ENCODE peak calls at places on chromosomes 13 and 19, in six cellular contexts. One of them, this sample, is unnamed.

GRCh38 chr19:51644636-51645271 is 1.9 kb downstream of the SIGLEC14 start:
- DNase-seq in posterior cingulate gyrus: no peak
- DNase-seq in Right ventricle myocardium superior: no peak
- DNase-seq in neural crest cell: no peak
- DNase-seq in left ventricle myocardium inferior: no peak
- DNase-seq in astrocyte of the spinal cord: no peak
- DNase-seq in this sample: no peak

GRCh38 chr13:23871616-23872220 is 17.5 kb downstream of the MIPEP start:
- DNase-seq in left ventricle myocardium inferior: no peak
- DNase-seq in neural crest cell: no peak
- DNase-seq in posterior cingulate gyrus: no peak
- DNase-seq in astrocyte of the spinal cord: peak
- DNase-seq in Right ventricle myocardium superior: no peak
- DNase-seq in this sample: no peak

GRCh38 chr13:50244913-50245574 is 229.8 kb downstream of the KCNRG start:
- DNase-seq in posterior cingulate gyrus: no peak
- DNase-seq in left ventricle myocardium inferior: no peak
- DNase-seq in neural crest cell: no peak
- DNase-seq in astrocyte of the spinal cord: peak
- DNase-seq in Right ventricle myocardium superior: no peak
- DNase-seq in this sample: no peak

GRCh38 chr19:928471-929259 is 2.8 kb downstream of the ARID3A start:
- DNase-seq in posterior cingulate gyrus: no peak
- DNase-seq in Right ventricle myocardium superior: peak
- DNase-seq in neural crest cell: no peak
- DNase-seq in left ventricle myocardium inferior: no peak
- DNase-seq in astrocyte of the spinal cord: no peak
- DNase-seq in this sample: no peak

GRCh38 chr13:41053384-41053826 is 7.9 kb upstream of the WBP4 start:
- DNase-seq in posterior cingulate gyrus: no peak
- DNase-seq in left ventricle myocardium inferior: no peak
- DNase-seq in neural crest cell: no peak
- DNase-seq in astrocyte of the spinal cord: no peak
- DNase-seq in Right ventricle myocardium superior: no peak
- DNase-seq in this sample: peak

GRCh38 chr19:31356587-31357314 is 7.5 kb upstream of the TSHZ3 start:
- DNase-seq in astrocyte of the spinal cord: no peak
- DNase-seq in left ventricle myocardium inferior: peak
- DNase-seq in Right ventricle myocardium superior: peak
- DNase-seq in posterior cingulate gyrus: no peak
- DNase-seq in neural crest cell: no peak
- DNase-seq in this sample: peak

GRCh38 chr19:45553464-45553863 is 31.1 kb downstream of the OPA3 start:
- DNase-seq in neural crest cell: no peak
- DNase-seq in astrocyte of the spinal cord: no peak
- DNase-seq in posterior cingulate gyrus: peak
- DNase-seq in left ventricle myocardium inferior: no peak
- DNase-seq in Right ventricle myocardium superior: no peak
- DNase-seq in this sample: no peak

GRCh38 chr19:23436318-23436717 is 41.0 kb upstream of the ZNF91 start:
- DNase-seq in left ventricle myocardium inferior: no peak
- DNase-seq in Right ventricle myocardium superior: no peak
- DNase-seq in posterior cingulate gyrus: no peak
- DNase-seq in astrocyte of the spinal cord: no peak
- DNase-seq in neural crest cell: no peak
- DNase-seq in this sample: no peak

GRCh38 chr19:13839938-13840750 is 36.8 kb upstream of the NANOS3 start:
- DNase-seq in neural crest cell: no peak
- DNase-seq in astrocyte of the spinal cord: peak
- DNase-seq in left ventricle myocardium inferior: peak
- DNase-seq in posterior cingulate gyrus: no peak
- DNase-seq in Right ventricle myocardium superior: peak
- DNase-seq in this sample: peak

GRCh38 chr19:41888926-41889325 is 5.9 kb downstream of the ARHGEF1 start:
- DNase-seq in posterior cingulate gyrus: no peak
- DNase-seq in neural crest cell: no peak
- DNase-seq in left ventricle myocardium inferior: no peak
- DNase-seq in astrocyte of the spinal cord: no peak
- DNase-seq in Right ventricle myocardium superior: no peak
- DNase-seq in this sample: no peak

GRCh38 chr19:11142528-11143171 is 12.9 kb downstream of the SPC24 start:
- DNase-seq in neural crest cell: no peak
- DNase-seq in left ventricle myocardium inferior: peak
- DNase-seq in Right ventricle myocardium superior: peak
- DNase-seq in posterior cingulate gyrus: no peak
- DNase-seq in astrocyte of the spinal cord: peak
- DNase-seq in this sample: peak

GRCh38 chr13:18949489-18949761 is 232.2 kb downstream of the TUBA3C start:
- DNase-seq in posterior cingulate gyrus: no peak
- DNase-seq in Right ventricle myocardium superior: no peak
- DNase-seq in neural crest cell: no peak
- DNase-seq in astrocyte of the spinal cord: no peak
- DNase-seq in left ventricle myocardium inferior: no peak
- DNase-seq in this sample: no peak

GRCh38 chr13:51844862-51845573 is at the start of gene TMEM272:
- DNase-seq in neural crest cell: peak
- DNase-seq in posterior cingulate gyrus: peak
- DNase-seq in Right ventricle myocardium superior: peak
- DNase-seq in left ventricle myocardium inferior: peak
- DNase-seq in astrocyte of the spinal cord: peak
- DNase-seq in this sample: peak

GRCh38 chr13:25778302-25778701 is 273.5 kb downstream of the SHISA2 start:
- DNase-seq in left ventricle myocardium inferior: no peak
- DNase-seq in neural crest cell: no peak
- DNase-seq in astrocyte of the spinal cord: no peak
- DNase-seq in Right ventricle myocardium superior: no peak
- DNase-seq in posterior cingulate gyrus: no peak
- DNase-seq in this sample: no peak

GRCh38 chr13:74210693-74211393 is 76.6 kb upstream of the KLF12 start:
- DNase-seq in posterior cingulate gyrus: no peak
- DNase-seq in left ventricle myocardium inferior: no peak
- DNase-seq in astrocyte of the spinal cord: peak
- DNase-seq in Right ventricle myocardium superior: peak
- DNase-seq in neural crest cell: no peak
- DNase-seq in this sample: peak

GRCh38 chr13:73870036-73870741 is 264.0 kb downstream of the KLF12 start:
- DNase-seq in posterior cingulate gyrus: no peak
- DNase-seq in astrocyte of the spinal cord: peak
- DNase-seq in left ventricle myocardium inferior: no peak
- DNase-seq in neural crest cell: no peak
- DNase-seq in Right ventricle myocardium superior: no peak
- DNase-seq in this sample: no peak

GRCh38 chr19:19552811-19553210 is 14.7 kb downstream of the CILP2 start:
- DNase-seq in neural crest cell: peak
- DNase-seq in astrocyte of the spinal cord: no peak
- DNase-seq in Right ventricle myocardium superior: no peak
- DNase-seq in left ventricle myocardium inferior: no peak
- DNase-seq in posterior cingulate gyrus: no peak
- DNase-seq in this sample: no peak

GRCh38 chr19:18477974-18478373 is 40.0 kb upstream of the ISYNA1 start:
- DNase-seq in posterior cingulate gyrus: no peak
- DNase-seq in Right ventricle myocardium superior: no peak
- DNase-seq in neural crest cell: no peak
- DNase-seq in astrocyte of the spinal cord: no peak
- DNase-seq in left ventricle myocardium inferior: no peak
- DNase-seq in this sample: no peak

GRCh38 chr13:113589251-113589960 is 4.9 kb downstream of the TFDP1 start:
- DNase-seq in Right ventricle myocardium superior: peak
- DNase-seq in left ventricle myocardium inferior: peak
- DNase-seq in neural crest cell: no peak
- DNase-seq in astrocyte of the spinal cord: no peak
- DNase-seq in posterior cingulate gyrus: no peak
- DNase-seq in this sample: peak

GRCh38 chr13:20573636-20574035 is 6.7 kb downstream of the IFT88 start:
- DNase-seq in Right ventricle myocardium superior: no peak
- DNase-seq in astrocyte of the spinal cord: no peak
- DNase-seq in posterior cingulate gyrus: no peak
- DNase-seq in left ventricle myocardium inferior: no peak
- DNase-seq in neural crest cell: no peak
- DNase-seq in this sample: no peak

GRCh38 chr13:75946746-75947397 is 310.7 kb downstream of the LMO7 start:
- DNase-seq in left ventricle myocardium inferior: no peak
- DNase-seq in astrocyte of the spinal cord: no peak
- DNase-seq in Right ventricle myocardium superior: no peak
- DNase-seq in posterior cingulate gyrus: no peak
- DNase-seq in neural crest cell: no peak
- DNase-seq in this sample: no peak

GRCh38 chr19:4089400-4089908 is 22.8 kb upstream of the ZBTB7A start:
- DNase-seq in posterior cingulate gyrus: no peak
- DNase-seq in Right ventricle myocardium superior: peak
- DNase-seq in neural crest cell: no peak
- DNase-seq in left ventricle myocardium inferior: no peak
- DNase-seq in astrocyte of the spinal cord: no peak
- DNase-seq in this sample: no peak

GRCh38 chr19:17246681-17247425 is 1.1 kb upstream of the NR2F6 start:
- DNase-seq in astrocyte of the spinal cord: peak
- DNase-seq in left ventricle myocardium inferior: peak
- DNase-seq in Right ventricle myocardium superior: no peak
- DNase-seq in posterior cingulate gyrus: no peak
- DNase-seq in neural crest cell: no peak
- DNase-seq in this sample: peak

GRCh38 chr19:5050905-5051304 is 82.0 kb downstream of the KDM4B start:
- DNase-seq in left ventricle myocardium inferior: no peak
- DNase-seq in astrocyte of the spinal cord: no peak
- DNase-seq in posterior cingulate gyrus: no peak
- DNase-seq in Right ventricle myocardium superior: no peak
- DNase-seq in neural crest cell: no peak
- DNase-seq in this sample: no peak

GRCh38 chr13:34308725-34309124 is 490.8 kb downstream of the RFC3 start:
- DNase-seq in neural crest cell: no peak
- DNase-seq in Right ventricle myocardium superior: no peak
- DNase-seq in astrocyte of the spinal cord: peak
- DNase-seq in posterior cingulate gyrus: no peak
- DNase-seq in left ventricle myocardium inferior: no peak
- DNase-seq in this sample: no peak

GRCh38 chr19:3497757-3498515 is 2.5 kb downstream of the DOHH start:
- DNase-seq in left ventricle myocardium inferior: no peak
- DNase-seq in posterior cingulate gyrus: no peak
- DNase-seq in neural crest cell: no peak
- DNase-seq in astrocyte of the spinal cord: no peak
- DNase-seq in Right ventricle myocardium superior: no peak
- DNase-seq in this sample: no peak

GRCh38 chr13:45137501-45137880 is 17.2 kb downstream of the GTF2F2 start:
- DNase-seq in Right ventricle myocardium superior: no peak
- DNase-seq in posterior cingulate gyrus: no peak
- DNase-seq in left ventricle myocardium inferior: no peak
- DNase-seq in neural crest cell: no peak
- DNase-seq in astrocyte of the spinal cord: no peak
- DNase-seq in this sample: no peak